ENCODE peak calls at places on chromosomes 5 and 9, in seven cellular contexts. B is adrenal gland, A is heart right ventricle, N is GM06990, V is uterus, X is fibroblast of pulmonary artery, I is coronary artery. E is an unnamed sample.

GRCh38 chr9:618478-618877 is 223.0 kb upstream of the DMRT1 start:
- DNase-seq in B (no peak), A (no peak), N (no peak), V (no peak), X (peak; percentile 51), I (no peak), E (no peak)

GRCh38 chr5:34587355-34588241 is 68.5 kb upstream of the RAI14 start:
- DNase-seq in B (no peak), A (no peak), N (no peak), V (no peak), X (peak; percentile 74), I (no peak), E (peak; percentile 22)

GRCh38 chr9:137070906-137071275 is 534 bp upstream of the SAPCD2 start:
- DNase-seq in B (no peak), A (peak; percentile 81), N (no peak), V (no peak), X (no peak), I (no peak), E (no peak)

GRCh38 chr9:136023401-136024225 is 62.4 kb upstream of the UBAC1 start:
- DNase-seq in B (peak; percentile 79), A (peak; percentile 82), N (no peak), V (no peak), X (peak; percentile 87), I (no peak), E (no peak)

GRCh38 chr9:34292552-34292951 is 36.5 kb downstream of the KIF24 start:
- DNase-seq in B (no peak), A (no peak), N (no peak), V (no peak), X (no peak), I (no peak), E (no peak)

GRCh38 chr5:173644700-173645436 is 28.4 kb upstream of the BOD1 start:
- DNase-seq in B (no peak), A (no peak), N (no peak), V (no peak), X (peak; percentile 6), I (no peak), E (no peak)

GRCh38 chr5:32419791-32420190 is 24.7 kb downstream of the ZFR start:
- DNase-seq in B (no peak), A (no peak), N (no peak), V (no peak), X (peak; percentile 4), I (no peak), E (no peak)

GRCh38 chr9:96048116-96048953 is 172.8 kb downstream of the ERCC6L2 start:
- DNase-seq in B (no peak), A (no peak), N (no peak), V (no peak), X (peak; percentile 56), I (no peak), E (no peak)

GRCh38 chr9:12640866-12641636 is 52.1 kb upstream of the TYRP1 start:
- DNase-seq in B (no peak), A (no peak), N (no peak), V (no peak), X (no peak), I (no peak), E (no peak)

GRCh38 chr9:12643686-12644085 is 49.5 kb upstream of the TYRP1 start:
- DNase-seq in B (no peak), A (no peak), N (no peak), V (no peak), X (peak; percentile 5), I (no peak), E (no peak)

DNA sequence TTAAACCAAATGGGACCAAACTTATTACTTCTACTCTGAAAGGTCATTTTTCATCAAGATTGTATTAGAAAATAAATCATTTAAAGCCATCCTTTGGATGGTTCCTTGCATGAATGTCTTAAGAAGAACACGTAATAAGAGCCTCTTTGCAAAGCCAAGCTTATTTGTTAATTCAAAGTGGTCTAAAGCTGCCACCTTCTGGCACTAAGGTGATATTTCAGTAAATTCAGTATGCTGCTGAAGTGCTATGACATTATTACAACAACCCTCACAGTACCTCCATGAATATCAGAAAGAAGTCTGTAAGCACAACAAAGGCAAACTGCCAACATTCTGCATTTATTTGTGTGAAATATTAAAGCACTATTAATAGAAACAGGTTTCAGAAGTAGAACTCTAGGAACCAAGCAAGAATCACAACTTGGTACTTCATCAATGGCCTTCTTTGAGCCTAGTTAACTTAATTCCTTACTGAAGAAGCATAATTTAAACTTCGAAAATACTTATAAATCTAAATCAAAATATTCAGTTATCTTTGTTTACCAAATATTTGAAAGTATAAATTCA is 53.1 kb upstream of the TYRP1 start:
- DNase-seq in B (no peak), A (no peak), N (no peak), V (no peak), X (peak; percentile 80), I (no peak), E (peak; percentile 10)
- TF ChIP-seq CTCF in B (peak; percentile 42), A (peak; percentile 17), N (peak; percentile 33), V (no peak), X (peak; percentile 62), I (no peak), E (peak; percentile 30)

DNA sequence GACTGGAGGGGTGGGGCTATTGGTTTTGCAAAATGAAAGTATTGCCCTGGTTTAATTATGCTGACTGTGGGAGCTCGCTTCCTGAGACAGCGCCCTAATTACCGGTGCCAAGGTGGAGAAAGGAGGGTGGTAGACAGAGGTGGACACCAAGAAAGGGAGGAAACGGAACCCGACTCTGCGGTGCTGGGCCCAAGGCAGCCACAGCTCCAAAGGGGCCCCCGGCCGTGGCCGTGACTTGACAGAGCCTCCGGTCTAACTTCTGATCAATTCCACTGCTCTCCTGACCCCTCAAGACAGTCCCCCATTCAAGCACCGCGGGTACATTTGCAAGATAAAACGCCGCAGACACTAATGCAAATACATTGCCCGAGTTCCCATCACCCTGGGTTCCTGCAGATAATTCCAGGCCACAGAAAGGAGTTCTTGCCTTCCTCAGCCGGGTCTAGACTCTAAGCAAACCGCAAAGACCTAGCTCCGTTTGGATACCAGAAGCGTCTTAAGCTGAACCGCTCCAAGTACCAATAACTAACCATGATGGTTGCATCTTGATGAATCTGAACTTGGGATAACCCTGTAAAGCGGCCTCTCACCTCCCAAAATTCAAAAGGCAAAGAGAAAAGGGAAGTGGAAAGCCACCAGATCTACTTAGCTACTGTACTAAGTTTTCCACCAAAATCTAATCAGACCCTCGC is 211.0 kb downstream of the MEF2C start:
- DNase-seq in B (no peak), A (no peak), N (no peak), V (no peak), X (no peak), I (no peak), E (no peak)
- H3K4me3 ChIP-seq in B (no peak overlapping the region), A (no peak overlapping the region), N (peak overlapping the region; percentile 42), V (no peak overlapping the region), X (no peak overlapping the region), I (peak overlapping the region; percentile 49), E (no peak overlapping the region)

GRCh38 chr5:75049581-75050274 is 2.6 kb downstream of the GCNT4 start:
- DNase-seq in B (peak; percentile 68), A (peak; percentile 33), N (no peak), V (peak; percentile 39), X (peak; percentile 74), I (no peak), E (peak; percentile 35)
- TF ChIP-seq CTCF in B (peak; percentile 71), A (peak; percentile 33), N (peak; percentile 79), V (peak; percentile 45), X (peak; percentile 92), I (peak; percentile 61), E (peak; percentile 87)

DNA sequence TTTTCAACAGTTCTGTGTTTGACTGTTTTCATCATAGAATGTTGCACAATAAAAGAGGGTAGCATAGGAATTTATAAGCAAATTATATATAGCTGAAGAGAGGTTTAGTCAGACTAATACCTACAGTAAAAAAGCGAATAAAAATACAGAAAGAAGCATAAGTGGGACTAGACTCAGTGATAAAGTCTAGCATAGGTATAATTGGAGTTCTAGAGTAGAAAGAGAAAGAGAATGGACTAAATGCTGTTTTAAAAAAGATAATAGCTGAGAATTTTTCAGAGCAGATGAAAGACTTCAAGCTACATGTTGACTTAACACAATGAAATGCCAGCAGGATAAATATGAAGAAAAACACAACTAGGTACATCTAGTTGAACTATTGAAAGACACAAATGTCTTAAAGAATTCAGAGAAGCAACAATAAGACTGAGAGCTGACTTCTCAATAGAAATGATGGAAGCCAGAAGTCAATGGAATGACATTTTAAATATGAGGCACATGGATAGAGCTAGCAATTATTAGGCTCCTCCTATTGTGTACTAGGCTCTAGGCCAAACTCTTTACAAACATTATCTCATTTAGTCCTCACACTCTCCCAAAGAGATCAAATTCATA is 573.9 kb downstream of the ZNF608 start:
- DNase-seq in B (no peak), A (no peak), N (no peak), V (no peak), X (no peak), I (no peak), E (no peak)
- H3K4me3 ChIP-seq in B (no peak overlapping the region), A (no peak overlapping the region), N (no peak overlapping the region), V (no peak overlapping the region), X (no peak overlapping the region), I (no peak overlapping the region), E (no peak overlapping the region)

GRCh38 chr5:178072749-178073148 is 40.6 kb upstream of the N4BP3 start:
- DNase-seq in B (no peak), A (no peak), N (no peak), V (no peak), X (no peak), I (no peak), E (no peak)

GRCh38 chr5:178077751-178078150 is 35.6 kb upstream of the N4BP3 start:
- DNase-seq in B (no peak), A (no peak), N (no peak), V (no peak), X (no peak), I (no peak), E (no peak)

GRCh38 chr5:178078197-178078995 is 34.9 kb upstream of the N4BP3 start:
- DNase-seq in B (no peak), A (no peak), N (no peak), V (no peak), X (peak; percentile 42), I (no peak), E (no peak)

GRCh38 chr5:178071108-178071507 is 42.2 kb upstream of the N4BP3 start:
- DNase-seq in B (no peak), A (no peak), N (no peak), V (no peak), X (no peak), I (no peak), E (no peak)

GRCh38 chr5:178074266-178074952 is 38.9 kb upstream of the N4BP3 start:
- DNase-seq in B (no peak), A (no peak), N (no peak), V (no peak), X (no peak), I (no peak), E (no peak)
- TF ChIP-seq CTCF in B (no peak), A (no peak), N (no peak), V (no peak), X (no peak), I (no peak), E (peak; percentile 43)

GRCh38 chr9:19232117-19232829 is 1.8 kb downstream of the DENND4C start:
- DNase-seq in B (no peak), A (no peak), N (no peak), V (no peak), X (peak; percentile 7), I (no peak), E (no peak)
- H3K4me3 ChIP-seq in B (no peak overlapping the region), A (peak overlapping the region; percentile 97), N (peak overlapping the region; percentile 93), V (peak overlapping the region; percentile 62), X (peak overlapping the region; percentile 86), I (peak overlapping the region; percentile 98), E (peak overlapping the region; percentile 99)

E was measured in GM12864.